ENCODE peak calls at places on chromosomes 1 and 21, in four cellular contexts. One of them, this sample, is unnamed.

GRCh38 chr1:248834343-248834940 is 3.6 kb upstream of the ZNF672 start:
- DNase-seq in suprapubic skin: peak; percentile 47
- DNase-seq in lower leg skin: peak; percentile 62
- DNase-seq in prostate gland: no peak
- DNase-seq in this sample: no peak

GRCh38 chr1:201641524-201642253 is 102.8 kb downstream of the NAV1 start:
- DNase-seq in suprapubic skin: no peak
- DNase-seq in lower leg skin: no peak
- DNase-seq in prostate gland: no peak
- DNase-seq in this sample: no peak

GRCh38 chr1:230832466-230832865 is 35.9 kb downstream of the C1orf198 start:
- DNase-seq in suprapubic skin: no peak
- DNase-seq in lower leg skin: no peak
- DNase-seq in prostate gland: no peak
- DNase-seq in this sample: no peak

GRCh38 chr1:244231193-244231571 is 180.1 kb downstream of the ZBTB18 start:
- DNase-seq in suprapubic skin: no peak
- DNase-seq in lower leg skin: no peak
- DNase-seq in prostate gland: no peak
- DNase-seq in this sample: no peak

GRCh38 chr1:203046984-203047630 is 20.8 kb downstream of the PPFIA4 start:
- DNase-seq in suprapubic skin: no peak
- DNase-seq in lower leg skin: no peak
- DNase-seq in prostate gland: no peak
- DNase-seq in this sample: no peak

GRCh38 chr1:232579958-232580705 is 49.8 kb downstream of the SIPA1L2 start:
- DNase-seq in suprapubic skin: no peak
- DNase-seq in lower leg skin: no peak
- DNase-seq in prostate gland: no peak
- DNase-seq in this sample: no peak

GRCh38 chr1:224493269-224493668 is 58.7 kb upstream of the WDR26 start:
- DNase-seq in suprapubic skin: no peak
- DNase-seq in lower leg skin: no peak
- DNase-seq in prostate gland: no peak
- DNase-seq in this sample: no peak

GRCh38 chr1:53629101-53629691 is 109.8 kb downstream of the GLIS1 start:
- DNase-seq in suprapubic skin: peak; percentile 56
- DNase-seq in lower leg skin: peak; percentile 65
- DNase-seq in prostate gland: no peak
- DNase-seq in this sample: no peak

GRCh38 chr1:206464456-206464964 is 5.8 kb upstream of the IKBKE start:
- DNase-seq in suprapubic skin: no peak
- DNase-seq in lower leg skin: no peak
- DNase-seq in prostate gland: no peak
- DNase-seq in this sample: no peak

GRCh38 chr1:30847358-30847972 is 61.1 kb downstream of the SDC3 start:
- DNase-seq in suprapubic skin: peak; percentile 87
- DNase-seq in lower leg skin: peak; percentile 96
- DNase-seq in prostate gland: no peak
- DNase-seq in this sample: peak; percentile 80

GRCh38 chr1:35559317-35559944 is 1.8 kb downstream of the NCDN start:
- DNase-seq in suprapubic skin: peak; percentile 67
- DNase-seq in lower leg skin: no peak
- DNase-seq in prostate gland: no peak
- DNase-seq in this sample: no peak

GRCh38 chr1:111620412-111620971 is 903 bp downstream of the RAP1A start:
- DNase-seq in suprapubic skin: no peak
- DNase-seq in lower leg skin: no peak
- DNase-seq in prostate gland: no peak
- DNase-seq in this sample: no peak

GRCh38 chr21:34983680-34984086 is 65.4 kb downstream of the RUNX1 start:
- DNase-seq in suprapubic skin: no peak
- DNase-seq in lower leg skin: no peak
- DNase-seq in prostate gland: no peak
- DNase-seq in this sample: no peak

GRCh38 chr1:58119971-58120370 is 426.6 kb downstream of the OMA1 start:
- DNase-seq in suprapubic skin: no peak
- DNase-seq in lower leg skin: no peak
- DNase-seq in prostate gland: no peak
- DNase-seq in this sample: no peak

GRCh38 chr1:233082778-233083550 is 132.6 kb downstream of the NTPCR start:
- DNase-seq in suprapubic skin: no peak
- DNase-seq in lower leg skin: no peak
- DNase-seq in prostate gland: no peak
- DNase-seq in this sample: no peak

GRCh38 chr21:31945576-31945975 is 72.8 kb downstream of the HUNK start:
- DNase-seq in suprapubic skin: no peak
- DNase-seq in lower leg skin: no peak
- DNase-seq in prostate gland: no peak
- DNase-seq in this sample: no peak

GRCh38 chr1:1128454-1129139 is 12.7 kb upstream of the C1orf159 start:
- DNase-seq in suprapubic skin: no peak
- DNase-seq in lower leg skin: no peak
- DNase-seq in prostate gland: no peak
- DNase-seq in this sample: peak; percentile 61

DNA sequence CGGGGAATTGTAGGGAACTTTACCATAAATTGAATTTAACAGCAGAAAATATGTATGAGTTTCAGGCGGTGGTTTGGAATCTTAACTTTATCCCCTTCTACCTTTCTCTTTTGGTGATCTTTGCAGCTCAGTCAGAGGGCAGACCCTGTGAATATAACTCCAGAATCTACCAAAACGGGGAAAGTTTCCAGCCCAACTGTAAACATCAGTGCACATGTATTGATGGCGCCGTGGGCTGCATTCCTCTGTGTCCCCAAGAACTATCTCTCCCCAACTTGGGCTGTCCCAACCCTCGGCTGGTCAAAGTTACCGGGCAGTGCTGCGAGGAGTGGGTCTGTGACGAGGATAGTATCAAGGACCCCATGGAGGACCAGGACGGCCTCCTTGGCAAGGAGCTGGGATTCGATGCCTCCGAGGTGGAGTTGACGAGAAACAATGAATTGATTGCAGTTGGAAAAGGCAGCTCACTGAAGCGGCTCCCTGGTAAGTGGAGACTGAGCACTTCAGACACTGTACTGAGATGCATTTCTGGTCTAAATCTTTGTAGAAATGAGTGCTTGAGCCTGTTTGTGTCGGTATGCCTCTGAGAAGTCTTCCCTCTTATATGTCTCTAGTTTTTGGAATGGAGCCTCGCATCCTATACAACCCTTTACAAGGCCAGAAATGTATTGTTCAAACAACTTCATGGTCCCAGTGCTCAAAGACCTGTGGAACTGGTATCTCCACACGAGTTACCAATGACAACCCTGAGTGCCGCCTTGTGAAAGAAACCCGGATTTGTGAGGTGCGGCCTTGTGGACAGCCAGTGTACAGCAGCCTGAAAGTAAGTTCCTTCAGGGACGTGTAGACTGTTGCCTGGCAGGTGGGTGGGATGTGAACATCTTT is 1.5 kb downstream of the CCN1 start:
- DNase-seq in suprapubic skin: no peak
- DNase-seq in lower leg skin: peak; percentile 91
- DNase-seq in prostate gland: peak; percentile 80
- DNase-seq in this sample: peak; percentile 53
- TF ChIP-seq POLR2A in suprapubic skin: no peak
- TF ChIP-seq POLR2A in lower leg skin: no peak
- TF ChIP-seq POLR2A in prostate gland: no peak
- TF ChIP-seq POLR2A in this sample: no peak

GRCh38 chr1:41013812-41014211 is 7.7 kb downstream of the SLFNL1 start:
- DNase-seq in suprapubic skin: no peak
- DNase-seq in lower leg skin: peak; percentile 76
- DNase-seq in prostate gland: no peak
- DNase-seq in this sample: no peak

GRCh38 chr1:41015281-41015680 is 6.2 kb downstream of the SLFNL1 start:
- DNase-seq in suprapubic skin: no peak
- DNase-seq in lower leg skin: peak; percentile 75
- DNase-seq in prostate gland: no peak
- DNase-seq in this sample: no peak

GRCh38 chr1:41014871-41015270 is 6.7 kb downstream of the SLFNL1 start:
- DNase-seq in suprapubic skin: no peak
- DNase-seq in lower leg skin: peak; percentile 74
- DNase-seq in prostate gland: no peak
- DNase-seq in this sample: no peak

GRCh38 chr1:41015894-41016470 is 5.5 kb downstream of the SLFNL1 start:
- DNase-seq in suprapubic skin: no peak
- DNase-seq in lower leg skin: peak; percentile 82
- DNase-seq in prostate gland: no peak
- DNase-seq in this sample: no peak

GRCh38 chr1:41013024-41013423 is 8.5 kb downstream of the SLFNL1 start:
- DNase-seq in suprapubic skin: no peak
- DNase-seq in lower leg skin: no peak
- DNase-seq in prostate gland: no peak
- DNase-seq in this sample: no peak
- H3K4me3 ChIP-seq in suprapubic skin: no peak overlapping the region
- H3K4me3 ChIP-seq in lower leg skin: no peak overlapping the region
- H3K4me3 ChIP-seq in prostate gland: no peak overlapping the region
- H3K4me3 ChIP-seq in this sample: no peak overlapping the region

DNA sequence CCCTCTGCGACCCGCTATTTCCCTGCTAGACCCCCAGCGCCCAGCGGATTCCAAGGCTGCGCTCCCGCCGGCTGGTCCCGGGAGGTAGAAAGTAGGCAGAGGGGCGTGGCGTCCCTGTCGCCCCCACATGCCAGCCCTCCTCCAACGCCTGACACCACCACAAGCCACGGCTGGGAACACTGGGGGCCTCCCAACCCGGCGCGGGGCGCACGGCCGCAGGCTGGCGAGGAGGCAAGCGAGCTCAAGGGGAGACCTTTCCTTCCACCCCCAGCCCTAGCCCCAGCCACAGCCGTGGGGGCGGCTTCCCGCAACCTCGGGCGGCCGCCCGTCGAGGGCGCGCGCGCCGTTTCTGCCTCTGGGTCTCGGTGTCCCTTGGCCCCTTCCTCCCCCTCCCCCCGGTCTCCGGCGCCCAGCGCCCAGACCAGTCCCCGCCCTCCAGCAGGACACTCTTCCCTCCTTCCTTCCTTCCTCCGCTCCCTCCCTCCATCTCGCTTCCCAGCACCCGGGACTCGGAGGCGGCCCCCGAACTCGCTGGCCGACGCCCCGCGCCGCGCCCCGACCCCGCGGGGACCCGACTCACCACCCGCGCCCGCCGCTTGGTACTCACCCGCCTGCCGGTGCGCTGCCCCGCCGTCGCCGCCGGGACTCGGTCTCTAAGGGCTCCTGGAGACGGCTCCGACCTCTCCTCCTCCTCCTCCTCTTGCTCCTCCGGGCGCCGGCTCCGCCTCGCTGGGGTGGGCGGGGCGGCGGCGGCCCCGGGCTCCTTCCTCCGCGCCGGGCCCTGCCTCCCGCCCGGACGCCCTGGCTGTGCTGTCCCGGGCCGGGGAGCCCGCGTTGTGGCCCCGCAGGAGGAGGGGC is at the start of gene GNG12:
- DNase-seq in suprapubic skin: peak; percentile 85
- DNase-seq in lower leg skin: peak; percentile 93
- DNase-seq in prostate gland: peak; percentile 70
- DNase-seq in this sample: peak; percentile 74
- TF ChIP-seq POLR2A in suprapubic skin: no peak
- TF ChIP-seq POLR2A in lower leg skin: no peak
- TF ChIP-seq POLR2A in prostate gland: peak; percentile 54
- TF ChIP-seq POLR2A in this sample: peak; percentile 63

DNA sequence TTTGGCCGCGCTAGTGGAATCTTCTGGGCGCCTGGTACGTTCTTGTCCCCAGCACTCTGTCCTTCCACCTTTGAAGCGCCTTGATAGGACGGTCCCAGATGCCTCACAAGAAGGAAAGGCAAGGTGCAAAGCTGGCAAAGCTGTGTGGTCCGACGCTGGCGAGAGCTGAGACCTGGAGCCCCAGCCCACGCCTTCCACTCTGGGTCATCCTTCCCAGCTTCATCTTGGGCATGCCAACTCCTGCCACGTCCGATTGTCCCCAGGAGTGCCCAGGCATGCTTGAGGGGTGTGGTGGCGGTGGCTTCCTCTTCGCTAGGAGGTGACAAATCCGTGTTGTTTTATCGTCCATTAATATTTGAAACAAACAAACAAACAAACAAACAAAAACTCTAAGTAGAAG is 123.9 kb upstream of the DPYD start:
- DNase-seq in suprapubic skin: no peak
- DNase-seq in lower leg skin: no peak
- DNase-seq in prostate gland: no peak
- DNase-seq in this sample: no peak
- H3K4me3 ChIP-seq in suprapubic skin: no peak overlapping the region
- H3K4me3 ChIP-seq in lower leg skin: no peak overlapping the region
- H3K4me3 ChIP-seq in prostate gland: no peak overlapping the region
- H3K4me3 ChIP-seq in this sample: no peak overlapping the region

DNA sequence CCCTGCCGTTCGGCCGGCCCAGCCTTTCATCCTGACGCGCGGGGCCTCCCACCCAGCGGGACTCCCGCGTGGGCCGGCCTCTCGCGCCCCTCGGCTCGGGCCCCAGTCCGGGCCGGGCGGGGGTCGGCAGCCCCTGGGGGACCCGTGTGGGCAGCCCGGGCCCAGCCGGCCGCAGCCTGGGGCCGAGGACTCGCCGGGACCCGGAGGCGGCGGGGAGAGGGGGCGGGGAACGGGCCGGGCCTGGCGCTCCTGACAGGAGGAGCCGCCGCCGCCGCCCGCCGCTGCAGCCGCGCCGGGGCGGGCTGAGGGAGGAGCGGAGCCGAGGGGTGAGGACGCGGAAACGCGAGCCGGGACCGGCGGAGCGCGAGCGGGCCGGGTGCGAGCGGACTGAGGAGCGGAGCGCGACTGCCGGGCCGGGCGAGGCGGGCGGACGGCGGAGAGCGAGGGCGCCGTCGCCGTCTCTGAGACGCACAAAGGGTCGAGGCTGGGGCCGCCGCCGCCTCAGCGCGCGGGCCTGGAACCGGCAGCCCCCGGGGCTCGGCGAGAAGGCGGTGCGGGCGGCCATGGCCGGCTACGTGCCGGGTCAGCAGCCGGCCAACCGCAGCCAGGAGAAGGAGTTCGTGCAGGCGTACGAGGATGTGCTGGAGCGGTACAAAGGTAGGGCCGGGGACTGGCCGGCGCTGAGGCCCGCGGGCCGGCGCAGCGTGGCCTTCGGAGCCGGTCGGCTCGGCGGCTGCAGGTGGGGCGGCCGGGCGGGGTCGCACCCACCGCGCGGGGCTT is 79.1 kb downstream of the NDUFS5 start:
- DNase-seq in suprapubic skin: peak; percentile 85
- DNase-seq in lower leg skin: peak; percentile 95
- DNase-seq in prostate gland: peak; percentile 65
- DNase-seq in this sample: peak; percentile 78
- TF ChIP-seq POLR2A in suprapubic skin: peak; percentile 14
- TF ChIP-seq POLR2A in lower leg skin: no peak
- TF ChIP-seq POLR2A in prostate gland: peak; percentile 50
- TF ChIP-seq POLR2A in this sample: peak; percentile 36

GRCh38 chr1:2327841-2328240 is 63.5 kb downstream of the MORN1 start:
- DNase-seq in suprapubic skin: no peak
- DNase-seq in lower leg skin: no peak
- DNase-seq in prostate gland: no peak
- DNase-seq in this sample: no peak
- H3K4me3 ChIP-seq in suprapubic skin: no peak overlapping the region
- H3K4me3 ChIP-seq in lower leg skin: no peak overlapping the region
- H3K4me3 ChIP-seq in prostate gland: no peak overlapping the region
- H3K4me3 ChIP-seq in this sample: no peak overlapping the region

This sample was measured in body of pancreas.